ENCODE peak calls at places on chromosomes 6 and 20, in ten cellular contexts. U, P, F, O, N, V, K, Y, H and J are unnamed samples.

GRCh38 chr6:148972481-148972880 is 225.7 kb downstream of the UST start:
- DNase-seq in U (peak; percentile 67), P (peak; percentile 82), F (peak; percentile 97), O (peak; percentile 87), N (no peak), V (no peak), K (peak; percentile 8), Y (no peak), H (peak; percentile 63), J (no peak)

GRCh38 chr20:24158271-24158670 is 169.7 kb upstream of the GGTLC1 start:
- DNase-seq in U (no peak), P (peak; percentile 8), F (no peak), O (no peak), N (no peak), V (no peak), K (no peak), Y (no peak), H (no peak), J (no peak)

GRCh38 chr20:51469578-51470520 is 72.7 kb downstream of the NFATC2 start:
- DNase-seq in U (no peak), P (peak; percentile 68), F (peak; percentile 5), O (no peak), N (no peak), V (no peak), K (no peak), Y (no peak), H (no peak), J (no peak)

GRCh38 chr20:21096321-21097043 is 9.7 kb downstream of the LINC00237 start:
- DNase-seq in U (peak; percentile 50), P (peak; percentile 34), F (peak; percentile 51), O (peak; percentile 57), N (no peak), V (peak; percentile 84), K (peak; percentile 52), Y (no peak), H (peak; percentile 88), J (no peak)

GRCh38 chr6:37588745-37589139 is 89.0 kb upstream of the CCDC167 start:
- DNase-seq in U (no peak), P (no peak), F (no peak), O (no peak), N (no peak), V (no peak), K (no peak), Y (no peak), H (no peak), J (no peak)

GRCh38 chr6:72032056-72032455 is 145.7 kb downstream of the RIMS1 start:
- DNase-seq in U (no peak), P (no peak), F (no peak), O (peak; percentile 87), N (no peak), V (no peak), K (no peak), Y (no peak), H (peak; percentile 75), J (peak; percentile 42)

GRCh38 chr6:35723587-35723986 is 13.2 kb upstream of the ARMC12 start:
- DNase-seq in U (no peak), P (no peak), F (no peak), O (no peak), N (no peak), V (no peak), K (no peak), Y (no peak), H (no peak), J (no peak)

GRCh38 chr20:32820000-32820697 is 395 bp downstream of the MAPRE1 start:
- DNase-seq in U (peak; percentile 58), P (peak; percentile 87), F (peak; percentile 78), O (peak; percentile 45), N (no peak), V (peak; percentile 71), K (peak; percentile 84), Y (peak; percentile 77), H (no peak), J (no peak)